ENCODE peak calls at places on chromosomes 4 and X, in four cellular contexts. D is A549, C is psoas muscle, G is WERI-Rb-1. B is an unnamed sample.

GRCh38 chrX:71214152-71214551 is 8.9 kb upstream of the GJB1 start:
- DNase-seq in D (no peak), C (no peak), G (no peak), B (no peak)

GRCh38 chr4:184316821-184317220 is 99.1 kb upstream of the ENPP6 start:
- DNase-seq in D (no peak), C (no peak), G (no peak), B (no peak)

GRCh38 chr4:175035907-175036306 is 117.7 kb downstream of the ADAM29 start:
- DNase-seq in D (no peak), C (no peak), G (no peak), B (no peak)

GRCh38 chr4:110630621-110631402 is 7.9 kb upstream of the PITX2 start:
- DNase-seq in D (no peak), C (no peak), G (no peak), B (no peak)

GRCh38 chr4:16259531-16260246 is 33.4 kb upstream of the TAPT1 start:
- DNase-seq in D (no peak), C (no peak), G (no peak), B (no peak)

GRCh38 chr4:119604266-119604665 is 24.3 kb downstream of the PDE5A start:
- DNase-seq in D (no peak), C (no peak), G (no peak), B (no peak)

GRCh38 chrX:102129473-102129872 is 4.0 kb downstream of the TCEAL2 start:
- DNase-seq in D (peak; percentile 4), C (no peak), G (no peak), B (no peak)

GRCh38 chr4:4685810-4686209 is 144.0 kb upstream of the STX18 start:
- DNase-seq in D (no peak), C (no peak), G (no peak), B (no peak)

GRCh38 chr4:104500452-104500851 is 5.8 kb upstream of the CXXC4 start:
- DNase-seq in D (no peak), C (no peak), G (no peak), B (no peak)

GRCh38 chr4:139823746-139824145 is 158.1 kb downstream of the MGST2 start:
- DNase-seq in D (no peak), C (no peak), G (no peak), B (no peak)

GRCh38 chr4:8184061-8184460 is 15.0 kb upstream of the SH3TC1 start:
- DNase-seq in D (no peak), C (no peak), G (no peak), B (no peak)
- H3K27ac ChIP-seq in D (peak overlapping the region; percentile 87), C (no peak overlapping the region), G (no peak overlapping the region), B (peak overlapping the region; percentile 35)

DNA sequence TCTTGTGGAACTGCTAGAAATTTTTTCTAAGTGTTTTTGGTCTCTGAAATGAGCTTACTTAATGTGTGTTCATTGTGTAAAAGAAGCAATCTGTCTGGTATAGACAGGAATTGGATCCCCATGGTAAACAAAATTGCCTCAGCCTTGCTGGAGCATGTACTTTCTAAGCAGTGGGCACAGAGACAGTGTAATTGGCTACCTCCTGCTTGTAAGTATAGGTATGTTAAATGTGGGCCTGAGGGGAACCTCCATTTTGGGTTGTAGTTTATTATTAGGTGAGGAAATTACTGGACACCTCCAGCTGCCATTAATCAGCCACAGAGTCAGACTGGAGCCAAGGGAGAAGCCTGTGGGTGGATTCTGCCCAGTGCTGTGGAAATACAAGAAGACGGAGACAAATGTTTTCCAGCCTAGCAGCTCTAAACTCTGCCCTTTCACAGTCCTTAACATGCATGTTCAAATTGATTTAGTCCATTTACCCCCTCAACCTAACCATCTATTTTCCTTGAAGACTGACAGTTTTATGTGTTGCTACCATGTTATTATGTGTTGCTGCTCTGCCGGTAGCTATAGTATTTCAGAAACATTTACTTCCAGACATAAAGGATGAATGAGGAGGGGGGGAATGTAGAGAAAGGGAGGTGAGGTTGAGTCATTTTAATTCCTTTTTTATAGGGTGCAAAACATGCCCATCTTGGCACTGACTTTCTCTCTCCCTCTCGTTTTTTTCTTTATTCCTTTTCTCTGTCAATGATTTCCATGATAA is 473.1 kb downstream of the SPRY1 start:
- DNase-seq in D (no peak), C (no peak), G (no peak), B (no peak)
- H3K27ac ChIP-seq in D (no peak overlapping the region), C (peak overlapping the region; percentile 78), G (no peak overlapping the region), B (no peak overlapping the region)

DNA sequence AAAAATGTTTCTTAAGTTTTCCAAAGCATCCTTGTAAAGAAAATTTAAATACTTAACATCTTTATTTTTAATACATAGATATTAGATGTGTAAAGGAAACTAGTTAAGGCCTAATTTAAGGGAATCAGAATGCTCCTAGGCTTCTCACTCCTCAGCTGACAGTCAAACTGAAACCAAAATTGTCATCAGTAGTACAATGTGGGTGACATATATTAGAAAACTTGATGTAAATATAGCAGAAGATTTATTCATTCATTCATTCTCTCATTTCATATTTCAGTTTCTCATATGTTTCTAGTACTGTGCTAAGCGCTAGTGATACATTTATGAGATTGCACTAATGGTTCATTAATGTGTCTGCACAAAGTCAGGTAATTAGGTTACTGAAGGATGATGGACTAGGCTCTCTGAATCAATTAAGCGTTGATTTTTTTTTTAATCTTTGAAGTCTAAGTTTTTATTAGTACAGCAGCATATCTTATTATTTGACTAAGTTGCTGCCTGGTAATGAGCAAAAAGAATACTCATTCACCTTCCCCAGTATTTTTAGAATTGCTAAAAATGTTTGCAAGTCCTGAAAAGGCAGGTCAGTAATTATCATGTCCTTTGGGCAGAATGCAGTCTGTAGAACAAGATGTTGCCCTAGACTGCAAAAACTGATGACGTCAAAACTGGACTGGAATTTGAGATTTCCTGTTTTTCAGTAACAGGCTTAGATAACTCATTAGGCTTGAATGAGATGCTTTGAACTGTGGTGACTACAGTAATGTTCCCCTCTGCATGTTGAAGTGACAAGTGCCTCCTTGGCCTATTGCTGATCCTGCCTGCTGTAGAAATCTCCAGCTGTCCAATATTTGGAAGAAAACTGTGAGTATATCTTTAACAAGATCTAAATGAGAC is 128.7 kb downstream of the ARHGAP24 start:
- DNase-seq in D (no peak), C (no peak), G (no peak), B (no peak)
- H3K27ac ChIP-seq in D (no peak overlapping the region), C (no peak overlapping the region), G (no peak overlapping the region), B (no peak overlapping the region)

GRCh38 chr4:36288727-36289126 is 7.3 kb downstream of the DTHD1 start:
- DNase-seq in D (no peak), C (no peak), G (no peak), B (no peak)

GRCh38 chr4:36283912-36284465 is 2.6 kb downstream of the DTHD1 start:
- DNase-seq in D (no peak), C (no peak), G (no peak), B (no peak)

GRCh38 chr4:36290641-36291040 is 9.2 kb downstream of the DTHD1 start:
- DNase-seq in D (no peak), C (no peak), G (no peak), B (no peak)

GRCh38 chr4:36285784-36286480 is 4.5 kb downstream of the DTHD1 start:
- DNase-seq in D (no peak), C (no peak), G (no peak), B (no peak)

DNA sequence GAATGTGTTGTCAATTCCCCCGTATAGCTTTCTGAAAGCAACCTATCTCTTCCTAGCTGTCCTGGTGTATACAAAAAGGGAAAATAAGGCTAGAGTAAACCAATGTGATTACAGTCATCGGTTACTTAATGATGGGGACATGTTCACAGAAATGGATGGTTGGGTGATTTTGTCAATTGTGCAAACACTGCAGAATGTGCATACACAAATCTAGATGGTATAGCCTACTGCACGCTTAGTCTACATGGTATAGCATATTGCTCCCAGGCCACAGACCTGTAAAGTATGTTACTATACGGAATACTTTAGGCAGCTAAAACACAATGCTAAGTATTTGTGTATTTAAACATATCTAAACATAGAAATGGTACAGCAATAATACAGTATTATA is 5.1 kb downstream of the DTHD1 start:
- DNase-seq in D (no peak), C (no peak), G (no peak), B (no peak)
- H3K27ac ChIP-seq in D (no peak overlapping the region), C (no peak overlapping the region), G (no peak overlapping the region), B (no peak overlapping the region)

GRCh38 chr4:123832173-123833026 is 435.8 kb downstream of the SPRY1 start:
- DNase-seq in D (no peak), C (peak; percentile 65), G (no peak), B (peak; percentile 99)
- H3K27ac ChIP-seq in D (no peak overlapping the region), C (peak overlapping the region; percentile 93), G (no peak overlapping the region), B (peak overlapping the region; percentile 99)

GRCh38 chr4:41155194-41155830 is 59.0 kb downstream of the APBB2 start:
- DNase-seq in D (no peak), C (no peak), G (no peak), B (no peak)

GRCh38 chr4:41156574-41156973 is 57.8 kb downstream of the APBB2 start:
- DNase-seq in D (no peak), C (no peak), G (no peak), B (peak; percentile 24)

GRCh38 chr4:41154001-41154813 is 60.1 kb downstream of the APBB2 start:
- DNase-seq in D (no peak), C (no peak), G (no peak), B (no peak)

GRCh38 chr4:41157009-41157408 is 57.3 kb downstream of the APBB2 start:
- DNase-seq in D (no peak), C (no peak), G (peak; percentile 22), B (no peak)

DNA sequence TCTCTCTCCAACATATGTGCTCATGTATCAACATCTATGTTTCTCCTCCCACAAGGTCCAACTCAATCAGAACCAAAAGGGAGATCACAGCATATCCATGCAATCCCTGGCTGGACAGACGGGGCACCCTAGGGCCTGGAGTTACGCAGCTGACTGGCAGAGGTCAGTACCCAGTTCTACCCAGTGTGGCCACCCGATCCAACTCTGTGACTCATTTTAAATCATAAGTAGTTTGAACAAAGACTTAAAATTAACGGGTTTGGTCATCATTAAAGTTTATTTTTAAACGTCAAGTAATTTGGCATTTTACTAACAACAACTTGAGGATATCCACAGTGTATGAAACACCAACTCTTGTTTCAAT is 59.5 kb downstream of the APBB2 start:
- DNase-seq in D (no peak), C (no peak), G (no peak), B (no peak)
- H3K27ac ChIP-seq in D (no peak overlapping the region), C (no peak overlapping the region), G (no peak overlapping the region), B (peak overlapping the region; percentile 61)

GRCh38 chrX:84144281-84144680 is 43.7 kb downstream of the RPS6KA6 start:
- DNase-seq in D (no peak), C (no peak), G (no peak), B (no peak)
- H3K27ac ChIP-seq in D (no peak overlapping the region), C (no peak overlapping the region), G (no peak overlapping the region), B (no peak overlapping the region)

GRCh38 chr4:674172-675035 is at the start of the genes ATP5ME and MYL5:
- DNase-seq in D (peak; percentile 95), C (peak; percentile 96), G (peak; percentile 97), B (peak; percentile 88)
- H3K27ac ChIP-seq in D (peak within 1 kb of the TSS; percentile 99), C (peak within 1 kb of the TSS; percentile 93), G (peak within 1 kb of the TSS; percentile 85), B (peak within 1 kb of the TSS; percentile 89)

DNA sequence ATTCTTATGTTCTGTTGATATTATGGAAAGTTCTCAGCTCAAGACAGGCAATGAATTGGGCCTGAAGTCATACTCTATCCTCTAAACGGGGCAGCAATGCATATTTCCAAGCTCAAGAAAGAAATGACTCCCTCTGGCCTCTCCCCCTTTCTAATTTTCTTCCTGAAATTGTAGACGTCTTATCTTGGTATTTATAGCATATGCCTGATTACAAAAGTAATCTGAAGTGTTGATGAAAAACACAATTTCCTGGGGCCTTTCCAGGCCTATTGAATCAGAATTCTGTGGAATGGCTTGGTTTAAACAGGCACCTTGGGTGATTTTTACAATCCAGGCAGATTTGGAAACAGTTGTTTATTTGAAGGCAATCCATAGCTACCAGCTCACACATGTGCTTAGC is 21.4 kb upstream of the PGRMC2 start:
- DNase-seq in D (no peak), C (no peak), G (no peak), B (no peak)
- H3K27ac ChIP-seq in D (no peak overlapping the region), C (no peak overlapping the region), G (no peak overlapping the region), B (no peak overlapping the region)

B was measured in SJSA1.